ENCODE peak calls at places on chromosomes 5 and 9, in nine cellular contexts. I is cerebellar cortex, F is NCI-H1436 treated with DMSO at 0.1 percent for 48 hours, N is T-helper 2 cell, J is GM12891, U is astrocyte of the cerebellum, Y is ACHN, H is T-cell, S is anterior cingulate cortex. A is an unnamed sample.

GRCh38 chr5:180136661-180137381 is 65.3 kb upstream of the RNF130 start:
- DNase-seq in I (no peak), F (no peak), N (no peak), J (no peak), U (no peak), Y (no peak), H (no peak), S (no peak), A (no peak)

GRCh38 chr5:71905804-71906711 is 187.0 kb downstream of the CARTPT start:
- DNase-seq in I (peak), F (no peak), N (no peak), J (no peak), U (no peak), Y (no peak), H (no peak), S (no peak), A (peak)

GRCh38 chr9:4038182-4038723 is 261.6 kb downstream of the GLIS3 start:
- DNase-seq in I (no peak), F (no peak), N (no peak), J (no peak), U (peak), Y (no peak), H (no peak), S (no peak), A (no peak)

GRCh38 chr9:1262367-1262766 is 212.2 kb downstream of the DMRT2 start:
- DNase-seq in I (no peak), F (no peak), N (no peak), J (no peak), U (no peak), Y (no peak), H (no peak), S (no peak), A (no peak)

GRCh38 chr9:76894198-76894597 is 11.7 kb downstream of the PRUNE2 start:
- DNase-seq in I (peak), F (no peak), N (no peak), J (no peak), U (no peak), Y (no peak), H (no peak), S (no peak), A (no peak)

GRCh38 chr5:57858905-57859304 is 376.3 kb upstream of the ACTBL2 start:
- DNase-seq in I (no peak), F (no peak), N (no peak), J (no peak), U (no peak), Y (no peak), H (no peak), S (no peak), A (no peak)

GRCh38 chr5:125595845-125596244 is 827.4 kb upstream of the GRAMD2B start:
- DNase-seq in I (no peak), F (no peak), N (no peak), J (no peak), U (no peak), Y (no peak), H (no peak), S (no peak), A (no peak)

GRCh38 chr9:93091056-93091452 is 5.0 kb upstream of the CARD19 start:
- DNase-seq in I (no peak), F (no peak), N (no peak), J (no peak), U (no peak), Y (no peak), H (no peak), S (no peak), A (no peak)

GRCh38 chr5:81450940-81451339 is 57.0 kb upstream of the ACOT12 start:
- DNase-seq in I (no peak), F (no peak), N (no peak), J (no peak), U (no peak), Y (no peak), H (no peak), S (no peak), A (no peak)

GRCh38 chr9:92476962-92477361 is 5.3 kb downstream of the ASPN start:
- DNase-seq in I (no peak), F (no peak), N (peak), J (no peak), U (no peak), Y (no peak), H (no peak), S (no peak), A (no peak)

GRCh38 chr9:125594211-125594610 is 112.8 kb downstream of the MAPKAP1 start:
- DNase-seq in I (peak), F (no peak), N (no peak), J (no peak), U (no peak), Y (no peak), H (no peak), S (no peak), A (no peak)

GRCh38 chr5:95959051-95959963 is 2.3 kb downstream of the ELL2 start:
- DNase-seq in I (no peak), F (no peak), N (no peak), J (no peak), U (no peak), Y (no peak), H (no peak), S (no peak), A (no peak)

GRCh38 chr5:124932791-124933600 is 186.6 kb upstream of the ZNF608 start:
- DNase-seq in I (no peak), F (no peak), N (no peak), J (no peak), U (peak), Y (peak), H (no peak), S (no peak), A (no peak)

GRCh38 chr9:80571953-80572352 is 1000.2 kb downstream of the TLE4 start:
- DNase-seq in I (no peak), F (no peak), N (no peak), J (no peak), U (no peak), Y (no peak), H (no peak), S (no peak), A (no peak)

GRCh38 chr9:27572918-27573698 is at the start of gene C9orf72:
- DNase-seq in I (no peak), F (no peak), N (peak), J (peak), U (no peak), Y (no peak), H (peak), S (peak), A (peak)

GRCh38 chr9:93149361-93149760 is 15.3 kb upstream of the NINJ1 start:
- DNase-seq in I (no peak), F (no peak), N (no peak), J (no peak), U (no peak), Y (no peak), H (no peak), S (no peak), A (no peak)

GRCh38 chr9:20636883-20637440 is 14.7 kb upstream of the MLLT3 start:
- DNase-seq in I (no peak), F (no peak), N (no peak), J (no peak), U (no peak), Y (no peak), H (no peak), S (no peak), A (no peak)

GRCh38 chr5:150376799-150377771 is 19.6 kb downstream of the TCOF1 start:
- DNase-seq in I (no peak), F (no peak), N (no peak), J (no peak), U (peak), Y (no peak), H (no peak), S (no peak), A (no peak)

GRCh38 chr9:116027511-116027910 is 126.1 kb upstream of the PAPPA start:
- DNase-seq in I (no peak), F (no peak), N (no peak), J (no peak), U (peak), Y (peak), H (no peak), S (no peak), A (no peak)

GRCh38 chr9:5626727-5627634 is 1.9 kb upstream of the RIC1 start:
- DNase-seq in I (no peak), F (no peak), N (peak), J (no peak), U (peak), Y (peak), H (peak), S (no peak), A (no peak)

GRCh38 chr5:74738406-74738805 is 28.5 kb downstream of the GFM2 start:
- DNase-seq in I (no peak), F (no peak), N (no peak), J (no peak), U (no peak), Y (no peak), H (no peak), S (no peak), A (no peak)

GRCh38 chr5:95808686-95809413 is 13.7 kb downstream of the GLRX start:
- DNase-seq in I (peak), F (peak), N (peak), J (peak), U (no peak), Y (no peak), H (peak), S (no peak), A (peak)

GRCh38 chr9:78769684-78770083 is 472.8 kb downstream of the PSAT1 start:
- DNase-seq in I (no peak), F (no peak), N (no peak), J (no peak), U (no peak), Y (no peak), H (no peak), S (no peak), A (no peak)

GRCh38 chr9:16012621-16013020 is 459.8 kb downstream of the CCDC171 start:
- DNase-seq in I (no peak), F (no peak), N (no peak), J (no peak), U (no peak), Y (no peak), H (no peak), S (no peak), A (no peak)

GRCh38 chr9:131099088-131099611 is 2.8 kb downstream of the AIF1L start:
- DNase-seq in I (no peak), F (no peak), N (no peak), J (no peak), U (no peak), Y (no peak), H (no peak), S (no peak), A (no peak)

GRCh38 chr9:76322810-76323209 is 71.4 kb downstream of the RFK start:
- DNase-seq in I (no peak), F (no peak), N (no peak), J (no peak), U (no peak), Y (no peak), H (no peak), S (no peak), A (no peak)

GRCh38 chr9:133768371-133768858 is 30.3 kb upstream of the SARDH start:
- DNase-seq in I (no peak), F (no peak), N (no peak), J (no peak), U (no peak), Y (no peak), H (no peak), S (no peak), A (no peak)

GRCh38 chr5:109476292-109476691 is 66.5 kb upstream of the PJA2 start:
- DNase-seq in I (no peak), F (no peak), N (no peak), J (no peak), U (no peak), Y (no peak), H (no peak), S (no peak), A (no peak)

GRCh38 chr5:162323471-162323870 is 255.9 kb downstream of the GABRG2 start:
- DNase-seq in I (no peak), F (no peak), N (no peak), J (no peak), U (peak), Y (no peak), H (no peak), S (no peak), A (no peak)

GRCh38 chr5:2219149-2219776 is 336.5 kb upstream of the IRX4 start:
- DNase-seq in I (no peak), F (no peak), N (no peak), J (no peak), U (no peak), Y (no peak), H (no peak), S (no peak), A (no peak)

GRCh38 chr9:81804306-81804705 is 115.0 kb upstream of the TLE1 start:
- DNase-seq in I (no peak), F (no peak), N (no peak), J (no peak), U (no peak), Y (no peak), H (no peak), S (no peak), A (no peak)

GRCh38 chr9:92992549-92992948 is 45.2 kb downstream of the FGD3 start:
- DNase-seq in I (no peak), F (no peak), N (no peak), J (no peak), U (no peak), Y (no peak), H (no peak), S (no peak), A (no peak)

GRCh38 chr5:171762016-171762415 is 23.6 kb upstream of the SMIM23 start:
- DNase-seq in I (no peak), F (no peak), N (no peak), J (no peak), U (no peak), Y (no peak), H (no peak), S (no peak), A (no peak)

GRCh38 chr9:91192379-91192775 is 169.3 kb downstream of the AUH start:
- DNase-seq in I (peak), F (no peak), N (peak), J (no peak), U (no peak), Y (no peak), H (no peak), S (no peak), A (no peak)

GRCh38 chr5:179345179-179345428 is 157 bp downstream of the ADAMTS2 start:
- DNase-seq in I (no peak), F (no peak), N (no peak), J (no peak), U (no peak), Y (no peak), H (no peak), S (no peak), A (no peak)

GRCh38 chr5:122153230-122153629 is 23.9 kb downstream of the ZNF474 start:
- DNase-seq in I (no peak), F (no peak), N (no peak), J (no peak), U (peak), Y (no peak), H (no peak), S (no peak), A (no peak)

GRCh38 chr9:35651964-35652828 is 1.5 kb upstream of the SIT1 start:
- DNase-seq in I (no peak), F (no peak), N (no peak), J (no peak), U (no peak), Y (no peak), H (no peak), S (no peak), A (no peak)

A was measured in HAP-1.